ENCODE peak calls at places on chromosome 12, in four cellular contexts. L, D, Q and B are unnamed samples.

GRCh38 chr12:122834229-122834920 is 882 bp upstream of the HIP1R start:
- DNase-seq in Q (peak), L (peak), D (peak), B (no peak)

GRCh38 chr12:34395056-34396005 is 373.0 kb downstream of the ALG10 start:
- DNase-seq in D (no peak), L (no peak), Q (peak), B (no peak)

GRCh38 chr12:6292606-6293005 is 17.9 kb upstream of the PLEKHG6 start:
- DNase-seq in D (no peak), L (no peak), Q (no peak), B (no peak)

GRCh38 chr12:124544311-124544970 is 23.0 kb downstream of the NCOR2 start:
- DNase-seq in L (peak), D (no peak), Q (no peak), B (no peak)

GRCh38 chr12:53798575-53798974 is 46.8 kb upstream of the CISTR start:
- DNase-seq in Q (no peak), D (no peak), L (no peak), B (no peak)

GRCh38 chr12:16600525-16600924 is 5.4 kb downstream of the LMO3 start:
- DNase-seq in Q (no peak), L (no peak), D (no peak), B (no peak)

GRCh38 chr12:13209279-13210021 is 12.9 kb downstream of the EMP1 start:
- DNase-seq in L (no peak), Q (no peak), D (no peak), B (no peak)

GRCh38 chr12:128025856-128026255 is 241.1 kb upstream of the TMEM132C start:
- DNase-seq in L (peak), Q (no peak), D (no peak), B (no peak)

GRCh38 chr12:24754690-24755638 is 193.9 kb downstream of the BCAT1 start:
- DNase-seq in D (no peak), Q (peak), L (peak), B (no peak)

GRCh38 chr12:113844495-113845175 is 121.5 kb downstream of the RBM19 start:
- DNase-seq in D (no peak), Q (no peak), L (peak), B (no peak)

GRCh38 chr12:44875417-44875953 is 630 bp downstream of the NELL2 start:
- DNase-seq in L (peak), D (peak), Q (peak), B (no peak)